ENCODE peak calls at places on chromosomes 12 and 14, in four cellular contexts. V, W, R and L are unnamed samples.
A peak's percentile ranks its signal among the peaks of the same experiment; 100 is the strongest.

GRCh38 chr12:45292486-45293195 is 76.7 kb downstream of the ANO6 start:
- DNase-seq in V (no peak), W (no peak), R (no peak), L (no peak)

GRCh38 chr12:45269407-45269741 is 53.5 kb downstream of the ANO6 start:
- DNase-seq in V (no peak), W (no peak), R (no peak), L (no peak)

GRCh38 chr12:48063530-48063929 is 42.3 kb downstream of the SENP1 start:
- DNase-seq in V (no peak), W (no peak), R (no peak), L (no peak)

GRCh38 chr12:10661338-10661737 is 12.5 kb downstream of the STYK1 start:
- DNase-seq in V (no peak), W (peak; percentile 26), R (no peak), L (peak; percentile 55)

GRCh38 chr14:76227450-76228050 is 75.8 kb downstream of the GPATCH2L start:
- DNase-seq in V (no peak), W (peak; percentile 58), R (no peak), L (peak; percentile 75)

GRCh38 chr12:62214847-62215246 is 45.4 kb upstream of the USP15 start:
- DNase-seq in V (no peak), W (no peak), R (no peak), L (no peak)

GRCh38 chr14:64510825-64511679 is 6.5 kb downstream of the ZBTB1 start:
- DNase-seq in V (peak; percentile 81), W (peak; percentile 80), R (peak; percentile 84), L (peak; percentile 62)

GRCh38 chr12:115223322-115223721 is 539.3 kb upstream of the TBX3 start:
- DNase-seq in V (no peak), W (peak; percentile 75), R (no peak), L (peak; percentile 68)

GRCh38 chr14:36306836-36307235 is 13.6 kb downstream of the MBIP start:
- DNase-seq in V (no peak), W (no peak), R (no peak), L (no peak)

GRCh38 chr14:33762462-33762861 is 188.4 kb downstream of the EGLN3 start:
- DNase-seq in V (no peak), W (peak; percentile 57), R (peak; percentile 42), L (no peak)

GRCh38 chr14:44369401-44370123 is 137.5 kb downstream of the FSCB start:
- DNase-seq in V (no peak), W (peak; percentile 9), R (peak; percentile 53), L (no peak)

GRCh38 chr12:132662901-132663755 is 24.0 kb downstream of the POLE start:
- DNase-seq in V (no peak), W (no peak), R (no peak), L (no peak)

GRCh38 chr12:69987453-69988102 is 162.6 kb downstream of the MYRFL start:
- DNase-seq in V (no peak), W (peak; percentile 99), R (peak; percentile 84), L (peak; percentile 97)

GRCh38 chr14:64364907-64365306 is 23.2 kb upstream of the MTHFD1 start:
- DNase-seq in V (no peak), W (peak; percentile 58), R (no peak), L (peak; percentile 22)

GRCh38 chr12:4978737-4979136 is 64.9 kb upstream of the KCNA5 start:
- DNase-seq in V (no peak), W (no peak), R (peak; percentile 9), L (peak; percentile 6)

GRCh38 chr14:74737753-74738325 is 24.9 kb downstream of the FCF1 start:
- DNase-seq in V (no peak), W (no peak), R (no peak), L (peak; percentile 37)

GRCh38 chr14:103427485-103428443 is 42.5 kb downstream of the MARK3 start:
- DNase-seq in V (no peak), W (peak; percentile 77), R (peak; percentile 89), L (peak; percentile 77)

GRCh38 chr12:113762849-113763816 is 203.0 kb downstream of the RBM19 start:
- DNase-seq in V (no peak), W (no peak), R (no peak), L (no peak)

GRCh38 chr12:122937622-122938091 is 28.6 kb downstream of the ABCB9 start:
- DNase-seq in V (peak; percentile 43), W (no peak), R (no peak), L (peak; percentile 47)

DNA sequence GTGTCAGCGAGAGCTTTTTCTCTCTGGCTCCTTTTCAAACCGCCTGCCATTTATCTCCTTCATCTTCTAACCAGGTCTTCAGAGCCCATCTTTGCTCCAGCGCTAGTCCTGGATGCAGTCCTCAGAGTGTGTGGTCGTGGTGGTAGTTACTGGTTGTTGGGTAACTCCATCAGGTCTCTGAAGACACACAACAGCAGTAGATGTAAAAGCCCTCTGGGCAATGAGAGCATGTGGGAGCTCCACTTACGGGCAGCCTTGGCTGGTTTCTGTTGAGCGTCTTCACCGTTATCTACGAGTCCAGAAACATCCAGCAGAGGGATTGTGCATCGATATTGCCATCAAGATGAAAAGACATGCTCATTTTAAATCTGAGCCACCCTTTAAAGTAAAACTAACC is 61.2 kb downstream of the FBXL14 start:
- DNase-seq in V (peak; percentile 78), W (peak; percentile 60), R (peak; percentile 56), L (peak; percentile 56)
- H3K4me3 ChIP-seq in V (peak overlapping the region; percentile 68), W (peak overlapping the region; percentile 23), R (peak overlapping the region; percentile 14), L (peak overlapping the region; percentile 75)

DNA sequence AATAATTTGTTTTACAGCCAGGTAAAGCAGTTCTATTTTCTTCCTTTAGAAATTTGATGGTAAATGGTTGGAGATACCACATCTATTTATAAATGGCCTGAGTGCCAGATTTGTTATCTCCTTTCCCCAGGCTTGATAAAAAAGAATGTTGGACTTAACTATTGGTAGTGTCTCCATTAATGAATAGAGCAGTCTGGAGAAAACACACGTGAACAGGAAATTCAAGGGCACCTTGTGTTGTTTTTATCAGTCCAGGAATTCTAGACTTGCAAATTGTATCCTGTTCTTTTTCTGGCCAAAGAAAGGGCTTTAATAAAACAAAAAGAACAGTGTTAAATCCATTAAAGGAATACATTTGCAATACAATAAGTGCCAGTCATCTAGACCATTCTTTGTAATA is 40.8 kb upstream of the BMAL2 start:
- DNase-seq in V (no peak), W (peak; percentile 31), R (no peak), L (no peak)
- H3K4me3 ChIP-seq in V (no peak overlapping the region), W (no peak overlapping the region), R (no peak overlapping the region), L (no peak overlapping the region)

DNA sequence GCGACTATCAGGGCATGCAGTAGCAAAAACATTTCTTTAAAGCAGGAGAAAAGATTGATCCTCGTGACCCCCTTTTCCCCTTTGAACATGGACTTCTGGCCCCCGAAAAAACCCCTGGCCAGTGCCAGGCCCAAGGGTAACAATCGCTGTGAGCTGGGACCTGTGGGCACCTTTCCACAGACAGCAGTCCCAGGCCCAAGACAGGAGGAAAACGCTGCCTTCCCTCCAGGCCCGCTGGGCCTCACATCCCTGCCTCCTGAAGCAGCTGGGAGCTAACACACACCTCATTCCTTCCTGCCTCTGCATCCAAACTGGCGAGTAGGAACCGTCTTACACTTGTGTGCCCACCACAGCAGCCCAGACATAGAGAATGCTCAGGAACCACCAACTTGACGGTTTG is 1.2 kb downstream of the VWF start:
- DNase-seq in V (no peak), W (no peak), R (no peak), L (no peak)
- H3K4me3 ChIP-seq in V (no peak overlapping the region), W (no peak overlapping the region), R (no peak overlapping the region), L (no peak overlapping the region)

GRCh38 chr12:14664434-14665023 is 31.9 kb downstream of the GUCY2C start:
- DNase-seq in V (peak; percentile 77), W (peak; percentile 65), R (peak; percentile 65), L (peak; percentile 33)
- H3K4me3 ChIP-seq in V (no peak overlapping the region), W (no peak overlapping the region), R (no peak overlapping the region), L (no peak overlapping the region)

GRCh38 chr12:85441740-85442139 is 161.7 kb downstream of the ALX1 start:
- DNase-seq in V (no peak), W (peak; percentile 36), R (peak; percentile 57), L (peak; percentile 13)
- H3K4me3 ChIP-seq in V (no peak overlapping the region), W (no peak overlapping the region), R (no peak overlapping the region), L (no peak overlapping the region)

GRCh38 chr12:57615637-57616036 is 4.4 kb downstream of the ARHGEF25 start:
- DNase-seq in V (no peak), W (no peak), R (no peak), L (no peak)

GRCh38 chr12:57613427-57614109 is 2.3 kb downstream of the ARHGEF25 start:
- DNase-seq in V (no peak), W (no peak), R (no peak), L (no peak)

GRCh38 chr12:57614948-57615500 is 3.8 kb downstream of the ARHGEF25 start:
- DNase-seq in V (no peak), W (no peak), R (no peak), L (no peak)

GRCh38 chr12:57612711-57613426 is 1.6 kb downstream of the ARHGEF25 start:
- DNase-seq in V (no peak), W (no peak), R (no peak), L (no peak)

GRCh38 chr12:57614178-57614947 is 3.1 kb downstream of the ARHGEF25 start:
- DNase-seq in V (peak; percentile 70), W (peak; percentile 29), R (peak; percentile 69), L (peak; percentile 26)
- H3K4me3 ChIP-seq in V (peak overlapping the region; percentile 1), W (no peak overlapping the region), R (no peak overlapping the region), L (no peak overlapping the region)

GRCh38 chr14:69613312-69614073 is 2.1 kb downstream of the SUSD6 start:
- DNase-seq in V (no peak), W (no peak), R (no peak), L (no peak)
- H3K4me3 ChIP-seq in V (peak overlapping the region; percentile 78), W (peak overlapping the region; percentile 90), R (peak overlapping the region; percentile 60), L (peak overlapping the region; percentile 69)